ENCODE peak calls at places on chromosomes 12 and 14, in five cellular contexts. E is transverse colon, O is B cell, K is GM13977, M is omental fat pad. U is an unnamed sample.

GRCh38 chr12:70267550-70267949 is 24.3 kb downstream of the CNOT2 start:
- DNase-seq in K (no peak), O (no peak), M (no peak), E (no peak), U (no peak)

GRCh38 chr14:61585598-61586538 is 109.4 kb upstream of the HIF1A start:
- DNase-seq in K (no peak), O (no peak), E (peak), M (no peak), U (no peak)

GRCh38 chr12:46388427-46388992 is 15.9 kb upstream of the SLC38A2 start:
- DNase-seq in O (peak), K (peak), E (no peak), M (no peak), U (no peak)

GRCh38 chr14:57464013-57464730 is 29.5 kb downstream of the CCDC198 start:
- DNase-seq in O (peak), M (no peak), E (no peak), K (no peak), U (no peak)

GRCh38 chr14:89427426-89428162 is 10.6 kb upstream of the FOXN3 start:
- DNase-seq in M (no peak), E (no peak), K (no peak), O (no peak), U (no peak)

GRCh38 chr12:123830675-123831074 is 68.6 kb downstream of the DNAH10 start:
- DNase-seq in O (no peak), M (no peak), K (no peak), E (no peak), U (no peak)

GRCh38 chr14:89137514-89138163 is 279.4 kb downstream of the FOXN3 start:
- DNase-seq in O (no peak), K (no peak), M (no peak), E (no peak), U (no peak)

GRCh38 chr12:94225506-94225905 is 77.1 kb downstream of the PLXNC1 start:
- DNase-seq in M (no peak), E (no peak), O (no peak), K (no peak), U (no peak)

GRCh38 chr12:131799828-131800593 is 28.2 kb upstream of the MMP17 start:
- DNase-seq in K (no peak), E (no peak), M (no peak), O (no peak), U (no peak)

GRCh38 chr12:102232446-102232845 is 34.8 kb upstream of the PMCH start:
- DNase-seq in K (no peak), M (no peak), O (no peak), E (no peak), U (no peak)

GRCh38 chr12:53748072-53748840 is 3.5 kb downstream of the CISTR start:
- DNase-seq in K (no peak), O (no peak), E (no peak), M (no peak), U (no peak)

GRCh38 chr12:99605-100004 is 33.0 kb downstream of the IQSEC3 start:
- DNase-seq in K (no peak), O (no peak), E (no peak), M (no peak), U (no peak)

GRCh38 chr14:69685217-69685616 is 73.8 kb downstream of the SUSD6 start:
- DNase-seq in K (peak), E (no peak), O (no peak), M (no peak), U (no peak)

GRCh38 chr14:72714871-72715214 is 179.1 kb downstream of the DPF3 start:
- DNase-seq in E (no peak), O (peak), K (no peak), M (no peak), U (peak)

GRCh38 chr14:75702606-75703261 is 41.7 kb downstream of the TTLL5 start:
- DNase-seq in E (no peak), M (no peak), O (no peak), K (no peak), U (no peak)

GRCh38 chr14:57388072-57388471 is 2.3 kb upstream of the NAA30 start:
- DNase-seq in O (no peak), K (no peak), E (no peak), M (no peak), U (no peak)

GRCh38 chr12:110739488-110739887 is 3.2 kb downstream of the PPP1CC start:
- DNase-seq in O (no peak), M (no peak), E (no peak), K (no peak), U (no peak)

GRCh38 chr14:32908487-32909084 is 30.1 kb upstream of the NPAS3 start:
- DNase-seq in E (no peak), M (no peak), O (no peak), K (no peak), U (no peak)

GRCh38 chr14:87187787-87188186 is 805.2 kb downstream of the GALC start:
- DNase-seq in K (no peak), E (no peak), O (no peak), M (no peak), U (no peak)

GRCh38 chr12:75784591-75784990 is 247.0 kb downstream of the PHLDA1 start:
- DNase-seq in M (no peak), O (no peak), E (peak), K (no peak), U (no peak)

GRCh38 chr14:103453791-103454190 is 68.6 kb downstream of the MARK3 start:
- DNase-seq in K (no peak), M (no peak), E (no peak), O (no peak), U (no peak)

GRCh38 chr14:97036096-97036852 is 239.1 kb downstream of the VRK1 start:
- DNase-seq in K (no peak), M (no peak), E (no peak), O (no peak), U (no peak)

GRCh38 chr12:124608451-124608870 is 41.0 kb upstream of the NCOR2 start:
- DNase-seq in M (no peak), O (peak), E (peak), K (no peak), U (no peak)

GRCh38 chr14:57865450-57866198 is at the start of gene SLC35F4:
- DNase-seq in O (no peak), M (no peak), K (peak), E (no peak), U (no peak)

GRCh38 chr14:99327458-99328250 is 55.7 kb upstream of the BCL11B start:
- DNase-seq in M (no peak), E (no peak), O (no peak), K (no peak), U (peak)

GRCh38 chr14:69574266-69574953 is at the start of gene CCDC177:
- DNase-seq in K (peak), E (peak), O (peak), M (peak), U (peak)

GRCh38 chr14:73248294-73248868 is 11.1 kb downstream of the PAPLN start:
- DNase-seq in M (no peak), K (no peak), O (no peak), E (no peak), U (no peak)

GRCh38 chr14:54683882-54684794 is 117.2 kb downstream of the SAMD4A start:
- DNase-seq in M (peak), E (peak), K (no peak), O (no peak), U (no peak)

DNA sequence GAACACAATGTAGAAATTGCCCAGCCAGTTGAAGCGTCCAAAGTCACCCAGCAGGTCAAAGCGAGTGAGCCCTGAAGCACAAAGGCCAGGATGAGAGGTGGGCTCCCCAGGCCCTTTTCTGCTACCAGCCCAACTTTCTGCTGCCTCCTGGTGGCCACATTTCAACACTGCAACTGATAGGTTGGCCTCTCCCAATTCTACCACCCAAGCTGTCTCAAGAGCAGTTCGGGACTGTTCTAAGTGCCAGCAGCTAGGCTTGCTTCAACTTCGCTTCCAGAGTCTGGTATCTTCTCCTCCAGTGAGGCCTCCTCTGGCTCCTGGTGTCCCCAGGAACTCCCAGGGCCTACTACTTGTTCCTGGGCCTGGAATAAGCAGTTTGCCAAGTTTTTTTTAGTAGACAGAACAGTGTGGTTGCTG is 3.4 kb upstream of the DHH start:
- DNase-seq in K (peak), E (peak), M (no peak), O (peak), U (peak)
- TF ChIP-seq CTCF in K (peak), E (peak), M (no peak), O (peak), U (peak)

GRCh38 chr12:78406213-78406612 is 458.4 kb upstream of the SYT1 start:
- DNase-seq in E (no peak), M (no peak), O (no peak), K (no peak), U (no peak)
- TF ChIP-seq CTCF in E (no peak), M (no peak), O (no peak), K (no peak), U (no peak)

GRCh38 chr12:122333142-122334087 is 67.1 kb upstream of the VPS33A start:
- DNase-seq in O (no peak), M (no peak), E (no peak), K (no peak), U (no peak)

GRCh38 chr12:122336015-122336946 is 70.0 kb upstream of the VPS33A start:
- DNase-seq in E (peak), O (peak), M (no peak), K (peak), U (peak)
- TF ChIP-seq CTCF in E (peak), O (peak), M (no peak), K (peak), U (peak)

DNA sequence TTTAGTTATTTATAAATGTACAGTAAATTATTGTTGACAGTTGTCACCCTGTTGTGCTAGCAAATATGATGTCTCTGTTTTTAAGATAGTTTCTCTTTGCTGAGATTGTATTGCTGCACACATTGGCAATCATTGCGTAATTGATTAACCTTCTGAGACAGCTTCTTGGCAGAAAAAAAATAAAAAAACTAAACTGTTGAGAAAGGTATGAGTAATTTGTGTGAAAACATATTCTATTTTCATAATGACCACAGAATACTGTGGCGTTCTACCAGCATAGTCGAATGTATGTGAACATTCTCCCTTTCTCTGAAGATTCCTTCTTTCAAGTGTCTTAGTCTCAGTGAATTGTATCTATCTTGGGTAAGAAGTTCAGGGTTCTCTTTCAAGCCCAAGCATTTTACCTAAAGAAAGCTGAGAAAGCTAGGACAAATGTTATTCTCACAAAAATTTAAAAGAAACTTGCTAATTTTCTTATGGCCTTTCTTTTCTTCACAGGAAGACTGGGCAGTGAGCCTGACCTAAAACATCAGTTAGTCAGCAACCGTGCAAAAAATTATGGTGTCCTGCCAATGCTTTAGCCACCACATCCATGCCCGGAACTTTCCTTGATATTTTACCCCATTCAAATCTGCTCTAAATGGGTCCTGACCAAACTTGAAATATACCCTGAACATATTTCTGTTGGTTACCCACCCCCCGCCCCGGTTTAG is 69.0 kb upstream of the REP15 start:
- DNase-seq in E (no peak), M (no peak), O (no peak), K (peak), U (no peak)
- TF ChIP-seq CTCF in E (no peak), M (no peak), O (no peak), K (no peak), U (no peak)

GRCh38 chr12:14937014-14937413 is 1.3 kb downstream of the ERP27 start:
- DNase-seq in M (no peak), E (no peak), K (no peak), O (no peak), U (no peak)
- TF ChIP-seq CTCF in M (no peak), E (no peak), K (no peak), O (no peak), U (no peak)

DNA sequence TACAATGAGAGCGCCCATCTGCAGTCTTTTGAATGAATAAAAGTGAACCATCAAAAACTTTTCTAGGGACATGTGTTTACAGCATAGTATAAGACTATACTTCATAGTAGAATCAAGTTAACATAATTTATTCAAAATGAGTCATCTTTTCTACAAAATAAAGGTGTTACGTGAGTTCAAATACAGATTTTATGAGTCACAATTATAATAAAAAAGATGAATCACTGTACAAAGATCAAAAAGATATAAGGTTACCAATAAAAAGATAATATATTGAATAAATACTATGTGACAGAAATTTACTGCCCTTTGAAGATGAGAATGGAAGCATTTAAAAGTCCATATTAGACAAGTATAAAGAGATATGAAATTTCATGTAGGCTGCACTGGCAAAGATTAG is 2.8 kb downstream of the MBIP start:
- DNase-seq in O (no peak), M (no peak), K (no peak), E (no peak), U (no peak)
- TF ChIP-seq CTCF in O (no peak), M (no peak), K (no peak), E (no peak), U (no peak)

U was measured in natural killer cell.